ENCODE peak calls at places on chromosomes 13 and 19, in six cellular contexts. S is epithelial cell of proximal tubule, U is T-helper 17 cell, D is HuH-7, K is stomach, V is caudate nucleus. A is an unnamed sample.

GRCh38 chr13:28753208-28753892 is 34.6 kb upstream of the SLC46A3 start:
- DNase-seq in S (peak; percentile 74), U (no peak), D (no peak), K (peak; percentile 31), V (no peak), A (no peak)

GRCh38 chr19:17762505-17763229 is 11.4 kb downstream of the FCHO1 start:
- DNase-seq in S (no peak), U (no peak), D (no peak), K (no peak), V (no peak), A (no peak)

GRCh38 chr19:54478677-54479266 is 5.7 kb upstream of the CDC42EP5 start:
- DNase-seq in S (no peak), U (no peak), D (no peak), K (no peak), V (no peak), A (no peak)

GRCh38 chr13:110907951-110908898 is 6.6 kb downstream of the ANKRD10 start:
- DNase-seq in S (no peak), U (no peak), D (peak; percentile 43), K (peak; percentile 71), V (no peak), A (no peak)

GRCh38 chr13:72004975-72005374 is 138.0 kb upstream of the DACH1 start:
- DNase-seq in S (no peak), U (no peak), D (no peak), K (no peak), V (no peak), A (no peak)

GRCh38 chr13:108426893-108427292 is 157.4 kb downstream of the TNFSF13B start:
- DNase-seq in S (no peak), U (no peak), D (no peak), K (no peak), V (no peak), A (no peak)

GRCh38 chr19:44582581-44583265 is 30.6 kb upstream of the IGSF23 start:
- DNase-seq in S (no peak), U (no peak), D (peak; percentile 59), K (no peak), V (no peak), A (no peak)

GRCh38 chr19:41366089-41366488 is 2.1 kb upstream of the B9D2 start:
- DNase-seq in S (no peak), U (no peak), D (no peak), K (no peak), V (no peak), A (no peak)

GRCh38 chr13:80337011-80337688 is 3.8 kb downstream of the SPRY2 start:
- DNase-seq in S (no peak), U (no peak), D (no peak), K (no peak), V (peak; percentile 45), A (no peak)

GRCh38 chr13:39540929-39541605 is 61.9 kb downstream of the LHFPL6 start:
- DNase-seq in S (no peak), U (no peak), D (no peak), K (no peak), V (no peak), A (no peak)

GRCh38 chr19:51024924-51025323 is 1.5 kb downstream of the KLK11 start:
- DNase-seq in S (no peak), U (no peak), D (no peak), K (no peak), V (no peak), A (no peak)

GRCh38 chr13:104773775-104774174 is 1707.6 kb upstream of the SLC10A2 start:
- DNase-seq in S (peak; percentile 38), U (no peak), D (peak; percentile 5), K (no peak), V (no peak), A (no peak)

GRCh38 chr13:85497652-85498051 is 301.6 kb downstream of the SLITRK6 start:
- DNase-seq in S (no peak), U (no peak), D (no peak), K (no peak), V (no peak), A (no peak)

GRCh38 chr13:33512880-33513554 is 227.5 kb upstream of the STARD13 start:
- DNase-seq in S (no peak), U (no peak), D (no peak), K (no peak), V (no peak), A (no peak)